ENCODE peak calls at places on chromosome 12, in four cellular contexts. S is IMR-90, Z is neural progenitor cell, K is body of pancreas. Q is an unnamed sample.

GRCh38 chr12:77232045-77232444 is 166.7 kb upstream of the E2F7 start:
- DNase-seq in Z (no peak), S (peak), K (no peak), Q (no peak)

GRCh38 chr12:46763230-46763629 is 62.6 kb downstream of the SLC38A4 start:
- DNase-seq in S (no peak), K (no peak), Z (no peak), Q (no peak)

GRCh38 chr12:116332705-116333380 is 55.4 kb upstream of the MED13L start:
- DNase-seq in K (no peak), S (no peak), Z (no peak), Q (no peak)

GRCh38 chr12:51721281-51721940 is 127.1 kb downstream of the FIGNL2 start:
- DNase-seq in Z (peak), S (peak), K (no peak), Q (peak)

GRCh38 chr12:49019435-49020317 is 1.1 kb upstream of the PRKAG1 start:
- DNase-seq in Z (peak), S (peak), K (peak), Q (peak)

GRCh38 chr12:126747530-126748149 is 1519.3 kb upstream of the TMEM132C start:
- DNase-seq in Z (peak), K (peak), S (no peak), Q (peak)

GRCh38 chr12:69885656-69886055 is 60.6 kb downstream of the MYRFL start:
- DNase-seq in K (no peak), Z (no peak), S (no peak), Q (no peak)

GRCh38 chr12:56014205-56014604 is 6.6 kb upstream of the IKZF4 start:
- DNase-seq in K (no peak), S (no peak), Z (no peak), Q (no peak)

GRCh38 chr12:93626160-93626559 is 51.0 kb upstream of the CRADD start:
- DNase-seq in S (peak), Z (no peak), K (no peak), Q (no peak)

GRCh38 chr12:58051378-58051777 is 110.0 kb downstream of the ATP23 start:
- DNase-seq in S (no peak), K (no peak), Z (no peak), Q (no peak)
- H3K27ac ChIP-seq in S (no peak), K (no peak), Z (no peak), Q (no peak)

DNA sequence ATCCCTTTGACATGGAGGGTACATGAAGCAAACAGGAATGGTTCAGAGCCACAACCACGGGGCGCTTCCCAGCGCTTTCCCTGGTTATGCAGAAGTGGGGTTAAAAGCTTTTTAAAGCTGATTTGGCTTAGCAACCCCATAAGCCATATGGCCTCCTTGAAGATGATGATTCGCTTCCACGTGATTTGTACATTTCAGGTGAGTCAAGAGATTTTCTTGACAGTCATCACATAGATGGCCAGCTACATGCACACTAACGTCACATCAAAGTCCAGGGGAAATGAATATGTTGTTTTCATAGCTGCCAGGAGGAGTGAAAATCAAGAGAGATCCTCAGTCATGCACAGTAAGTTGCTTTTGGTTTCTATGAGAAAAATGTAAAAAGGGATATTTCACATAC is 309.7 kb downstream of the TMEM132D start:
- DNase-seq in Z (no peak), S (no peak), K (no peak), Q (no peak)
- TF ChIP-seq CTCF in Z (no peak), S (no peak), K (no peak), Q (no peak)

GRCh38 chr12:85657251-85657650 is 179.0 kb downstream of the RASSF9 start:
- DNase-seq in Z (no peak), S (no peak), K (no peak), Q (no peak)

GRCh38 chr12:85658236-85658635 is 178.0 kb downstream of the RASSF9 start:
- DNase-seq in Z (no peak), K (no peak), S (no peak), Q (no peak)

GRCh38 chr12:85659754-85660530 is 176.3 kb downstream of the RASSF9 start:
- DNase-seq in Z (no peak), S (no peak), K (no peak), Q (no peak)

GRCh38 chr12:85656561-85656960 is 179.6 kb downstream of the RASSF9 start:
- DNase-seq in Z (no peak), K (no peak), S (no peak), Q (no peak)

GRCh38 chr12:85657836-85658235 is 178.4 kb downstream of the RASSF9 start:
- DNase-seq in S (no peak), K (no peak), Z (no peak), Q (no peak)
- H3K27ac ChIP-seq in S (no peak), K (no peak), Z (no peak), Q (no peak)

DNA sequence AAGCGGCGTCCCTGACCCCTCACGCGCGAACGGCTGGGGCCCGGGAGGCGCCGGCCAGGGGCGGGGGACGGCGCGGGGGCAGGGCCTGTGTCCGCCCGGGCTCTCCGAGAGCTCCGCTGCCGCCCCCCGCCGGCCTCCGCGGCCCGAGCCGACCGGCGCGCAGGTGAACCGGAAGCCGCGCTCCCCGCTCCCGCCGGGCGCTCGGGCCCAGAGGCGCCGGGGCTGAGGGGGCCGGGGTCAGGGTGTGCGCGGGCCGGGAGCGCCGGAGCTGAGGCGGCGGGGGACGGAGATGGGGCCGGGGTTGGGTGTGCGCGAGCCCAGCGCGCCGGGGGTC is 403 bp downstream of the HIP1R start:
- DNase-seq in K (peak), Z (no peak), S (no peak), Q (no peak)
- TF ChIP-seq CTCF in K (no peak), Z (no peak), S (no peak), Q (no peak)